ENCODE peak calls at places on chromosomes 2 and 18, in nine cellular contexts. D is fibroblast of lung, E is choroid plexus epithelial cell, M is kidney, I is neural progenitor cell, T is heart right ventricle, P is GM06990, J is A673, U is prostate gland. F is an unnamed sample.

GRCh38 chr2:188788621-188789020 is 185.6 kb upstream of the COL3A1 start:
- DNase-seq in J (peak), P (no peak), M (no peak), E (peak), D (peak), U (peak), T (peak), I (no peak), F (peak)

GRCh38 chr2:157349949-157350510 is 24.4 kb upstream of the ERMN start:
- DNase-seq in T (no peak), D (peak), I (no peak), J (no peak), E (no peak), U (no peak), P (no peak), M (no peak), F (no peak)

GRCh38 chr2:101265893-101266499 is 13.3 kb downstream of the CNOT11 start:
- DNase-seq in T (no peak), J (no peak), D (no peak), P (no peak), E (no peak), M (peak), I (no peak), U (no peak), F (peak)

GRCh38 chr18:59820663-59821062 is 79.1 kb upstream of the PMAIP1 start:
- DNase-seq in M (no peak), I (no peak), U (no peak), P (no peak), T (no peak), E (no peak), J (no peak), D (no peak), F (no peak)

GRCh38 chr2:221616561-221616960 is 44.5 kb upstream of the EPHA4 start:
- DNase-seq in D (no peak), I (no peak), J (no peak), P (no peak), E (no peak), M (no peak), U (no peak), T (no peak), F (no peak)

GRCh38 chr2:30628341-30628740 is 178.9 kb downstream of the CAPN13 start:
- DNase-seq in T (no peak), J (no peak), P (no peak), E (peak), D (peak), I (no peak), U (no peak), M (no peak), F (no peak)

GRCh38 chr18:9653390-9653789 is 39.0 kb upstream of the PPP4R1 start:
- DNase-seq in M (peak), P (no peak), I (no peak), T (peak), J (no peak), E (peak), U (no peak), D (no peak), F (peak)

GRCh38 chr2:98013407-98014042 is 17.8 kb upstream of the TMEM131 start:
- DNase-seq in E (peak), M (no peak), J (no peak), P (peak), T (no peak), U (no peak), D (peak), I (no peak), F (no peak)

GRCh38 chr2:147588191-147588590 is 256.6 kb upstream of the ACVR2A start:
- DNase-seq in E (peak), J (no peak), D (peak), T (no peak), I (no peak), M (no peak), U (no peak), P (no peak), F (no peak)

GRCh38 chr18:67608171-67608570 is 91.7 kb upstream of the DSEL start:
- DNase-seq in T (no peak), J (no peak), I (no peak), D (no peak), U (no peak), M (no peak), P (no peak), E (no peak), F (no peak)

GRCh38 chr2:180656455-180656847 is 324.0 kb upstream of the UBE2E3 start:
- DNase-seq in I (no peak), M (no peak), J (no peak), E (peak), T (no peak), U (no peak), D (peak), P (no peak), F (no peak)

GRCh38 chr2:109128466-109129355 is at the start of gene SH3RF3:
- DNase-seq in U (peak), E (peak), D (peak), I (peak), T (peak), M (peak), P (peak), J (peak), F (peak)

GRCh38 chr18:41870817-41871216 is 84.2 kb upstream of the PIK3C3 start:
- DNase-seq in P (no peak), J (peak), T (no peak), E (peak), D (peak), I (no peak), U (no peak), M (no peak), F (no peak)

GRCh38 chr18:77776104-77776503 is 526.5 kb downstream of the GALR1 start:
- DNase-seq in E (no peak), I (no peak), T (no peak), J (no peak), P (no peak), U (no peak), D (no peak), M (no peak), F (no peak)

GRCh38 chr2:104750061-104750460 is 103.9 kb upstream of the POU3F3 start:
- DNase-seq in D (no peak), E (no peak), T (no peak), U (no peak), P (no peak), J (no peak), M (no peak), I (no peak), F (no peak)

GRCh38 chr2:145842002-145842401 is 1322.1 kb upstream of the ZEB2 start:
- DNase-seq in I (no peak), U (no peak), T (no peak), D (no peak), J (no peak), E (no peak), M (no peak), P (no peak), F (no peak)

GRCh38 chr2:231124833-231125232 is at the start of gene HTR2B:
- DNase-seq in P (peak), I (peak), T (no peak), E (peak), U (no peak), D (peak), M (no peak), J (no peak), F (no peak)

GRCh38 chr2:129502781-129503180 is 476.7 kb upstream of the RAB6C start:
- DNase-seq in M (no peak), J (peak), I (no peak), T (no peak), P (no peak), E (peak), D (no peak), U (no peak), F (no peak)

GRCh38 chr2:60450488-60450887 is 103.0 kb downstream of the BCL11A start:
- DNase-seq in J (no peak), U (no peak), D (no peak), M (no peak), E (no peak), I (no peak), P (no peak), T (no peak), F (no peak)

GRCh38 chr2:224973112-224974016 is 68.9 kb downstream of the DOCK10 start:
- DNase-seq in P (no peak), I (no peak), D (no peak), U (no peak), M (no peak), J (no peak), E (no peak), T (no peak), F (no peak)

GRCh38 chr18:49030692-49031443 is 80.1 kb upstream of the SMAD7 start:
- DNase-seq in U (no peak), J (no peak), I (no peak), D (no peak), E (no peak), T (no peak), M (no peak), P (no peak), F (no peak)

GRCh38 chr18:72543362-72544055 is 633 bp downstream of the CBLN2 start:
- DNase-seq in E (no peak), I (peak), P (peak), J (peak), M (no peak), D (no peak), U (no peak), T (no peak), F (no peak)

DNA sequence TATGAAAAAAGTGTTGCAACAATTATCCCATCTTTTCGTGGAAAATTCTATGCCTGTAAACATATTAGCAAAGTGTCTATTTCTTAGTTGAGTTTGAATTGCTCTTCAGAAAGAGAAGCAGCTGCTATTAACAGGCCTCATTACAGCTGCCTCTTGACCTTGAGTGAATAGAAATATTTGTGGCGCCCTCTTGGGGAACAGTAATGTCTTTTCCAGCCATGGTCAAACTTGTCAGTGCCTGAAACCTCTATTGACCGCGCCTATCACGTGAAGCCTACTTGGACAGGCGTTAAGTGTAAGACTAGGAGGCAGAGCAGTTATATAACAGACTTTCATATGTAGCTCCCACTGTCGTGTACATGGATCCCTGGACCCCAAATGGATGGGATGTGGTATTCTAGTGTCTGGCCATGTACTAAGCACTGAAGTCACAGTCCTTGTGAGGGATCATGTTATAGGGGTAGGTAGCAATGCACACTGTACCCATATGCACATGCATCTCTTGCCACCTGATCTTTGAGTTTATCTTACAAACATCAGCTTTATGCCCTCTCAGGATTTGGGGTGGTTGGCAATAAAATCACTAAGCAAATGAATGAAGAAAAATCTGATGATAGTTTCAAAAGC is 245.0 kb downstream of the PTGR3 start:
- DNase-seq in I (peak), J (peak), M (no peak), T (peak), E (peak), P (no peak), U (no peak), D (peak), F (peak)
- TF ChIP-seq CTCF in I (peak), J (peak), M (no peak), T (peak), E (peak), P (peak), U (no peak), D (peak), F (peak)

GRCh38 chr2:54503192-54503591 is 47.1 kb downstream of the SPTBN1 start:
- DNase-seq in U (peak), P (no peak), I (peak), T (no peak), M (no peak), D (no peak), J (peak), E (peak), F (peak)
- TF ChIP-seq CTCF in U (no peak), P (peak), I (peak), T (peak), M (peak), D (peak), J (peak), E (peak), F (peak)

DNA sequence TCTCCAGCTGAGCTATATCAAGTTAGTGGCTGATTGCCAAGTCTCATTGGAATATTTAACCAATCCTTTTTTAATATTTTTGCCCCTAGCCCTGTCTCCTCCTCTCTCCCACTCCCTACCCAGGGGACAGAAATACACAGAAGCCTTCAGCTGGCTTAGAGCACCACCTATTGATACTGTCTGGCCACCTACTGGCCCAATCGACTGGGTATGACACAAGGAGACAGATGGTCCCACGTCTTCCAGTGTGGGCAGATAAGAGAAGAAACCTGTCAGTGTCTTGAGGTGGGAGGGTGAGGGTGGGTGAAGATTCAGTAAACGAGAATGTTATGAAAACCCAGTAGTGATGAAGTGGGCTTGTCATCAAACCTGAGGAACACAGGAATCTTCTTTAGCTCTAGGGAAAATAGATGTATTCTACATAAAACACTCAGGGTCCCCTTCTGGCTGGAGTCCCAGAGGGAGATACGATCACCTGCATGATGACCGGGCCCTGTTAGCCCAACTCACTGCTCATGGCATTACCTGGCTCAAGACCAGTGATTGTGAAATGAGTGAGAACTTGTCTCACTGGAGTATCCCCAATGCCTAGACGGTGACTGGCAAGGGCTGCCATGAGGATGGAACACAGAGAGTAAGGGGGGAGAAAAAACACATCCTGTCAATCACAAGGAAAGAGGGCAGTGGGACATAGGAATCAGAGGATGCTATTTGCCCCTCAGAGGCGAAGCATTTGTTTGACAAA is 26.7 kb downstream of the POLR1A start:
- DNase-seq in M (no peak), D (peak), I (peak), J (peak), E (peak), P (no peak), U (peak), T (peak), F (peak)
- TF ChIP-seq CTCF in M (peak), D (peak), I (peak), J (peak), E (peak), P (peak), U (no peak), T (peak), F (peak)

DNA sequence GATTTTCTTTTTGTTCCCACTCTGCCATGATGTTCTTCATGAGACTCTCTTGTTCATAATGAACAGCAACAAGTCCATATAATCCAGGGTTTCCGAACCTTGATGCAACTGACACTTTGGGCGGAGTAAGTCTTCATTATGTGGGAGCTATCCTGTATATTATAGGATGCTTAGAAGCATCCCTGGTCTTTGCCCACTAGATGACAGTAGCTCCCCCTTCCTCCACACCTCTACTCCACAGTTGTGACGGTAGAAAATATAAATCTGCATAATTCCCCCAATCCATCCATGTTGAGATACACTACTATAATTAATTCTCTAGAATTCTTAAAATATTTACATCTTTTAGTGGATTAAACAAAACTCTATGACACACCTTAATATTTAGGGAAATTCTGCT is 482.2 kb upstream of the CELF4 start:
- DNase-seq in P (no peak), J (no peak), I (no peak), D (no peak), M (no peak), T (no peak), U (no peak), E (no peak), F (no peak)
- TF ChIP-seq CTCF in P (no peak), J (no peak), I (peak), D (no peak), M (no peak), T (peak), U (no peak), E (no peak), F (peak)

F was measured in body of pancreas.